ENCODE peak calls at places on chromosomes 2 and 18, in four cellular contexts. S is GM12878, L is HepG2, K is SK-N-SH. C is an unnamed sample.

GRCh38 chr2:239579081-239579480 is 178.3 kb upstream of the HDAC4 start:
- DNase-seq in S (no peak), L (no peak), K (no peak), C (no peak)

GRCh38 chr2:65294701-65295100 is 67.1 kb downstream of the ACTR2 start:
- DNase-seq in K (no peak), S (no peak), L (no peak), C (no peak)

GRCh38 chr2:221844187-221844586 is 272.1 kb upstream of the EPHA4 start:
- DNase-seq in L (no peak), K (no peak), S (peak; percentile 23), C (no peak)

GRCh38 chr2:19835818-19836281 is 65.9 kb downstream of the TTC32 start:
- DNase-seq in K (no peak), S (no peak), L (no peak), C (no peak)

GRCh38 chr2:203909192-203909945 is 27.2 kb upstream of the ICOS start:
- DNase-seq in K (peak; percentile 48), L (peak; percentile 41), S (no peak), C (peak; percentile 30)

GRCh38 chr2:145752091-145752806 is 1232.3 kb upstream of the ZEB2 start:
- DNase-seq in K (peak; percentile 22), L (peak; percentile 93), S (no peak), C (peak; percentile 64)

GRCh38 chr2:127086800-127087737 is 19.9 kb downstream of the BIN1 start:
- DNase-seq in S (peak; percentile 81), L (no peak), K (peak; percentile 89), C (no peak)

GRCh38 chr18:22817844-22818243 is 115.3 kb upstream of the RBBP8 start:
- DNase-seq in L (no peak), K (no peak), S (no peak), C (no peak)

GRCh38 chr2:157784169-157784822 is 91.8 kb downstream of the ACVR1 start:
- DNase-seq in K (no peak), L (no peak), S (no peak), C (peak; percentile 28)

GRCh38 chr2:61177727-61178549 is 15.9 kb downstream of the C2orf74 start:
- DNase-seq in S (no peak), L (peak; percentile 19), K (no peak), C (peak; percentile 27)

GRCh38 chr2:196170681-196171247 is 614 bp downstream of the STK17B start:
- DNase-seq in L (peak; percentile 9), K (no peak), S (no peak), C (peak; percentile 31)

GRCh38 chr2:222912117-222912516 is 51.3 kb downstream of the ACSL3 start:
- DNase-seq in S (peak; percentile 92), K (no peak), L (no peak), C (no peak)

GRCh38 chr2:183614797-183615429 is 490.7 kb downstream of the NUP35 start:
- DNase-seq in S (no peak), K (peak; percentile 9), L (no peak), C (no peak)

GRCh38 chr2:203705184-203705583 is 1.3 kb upstream of the CD28 start:
- DNase-seq in K (no peak), L (no peak), S (no peak), C (no peak)

GRCh38 chr2:130393318-130393910 is 37.6 kb downstream of the PTPN18 start:
- DNase-seq in K (no peak), L (no peak), S (no peak), C (no peak)

GRCh38 chr18:12948055-12948804 is 419 bp downstream of the SEH1L start:
- DNase-seq in K (peak; percentile 93), S (peak; percentile 78), L (peak; percentile 87), C (peak; percentile 53)

GRCh38 chr2:238817382-238817781 is 30.5 kb upstream of the TWIST2 start:
- DNase-seq in K (no peak), L (no peak), S (no peak), C (no peak)

GRCh38 chr18:34322365-34323289 is 97.9 kb upstream of the NOL4 start:
- DNase-seq in S (peak; percentile 59), K (peak; percentile 36), L (peak; percentile 59), C (peak; percentile 51)

GRCh38 chr2:9753665-9754531 is 89.4 kb upstream of the TAF1B start:
- DNase-seq in S (no peak), K (no peak), L (no peak), C (no peak)

GRCh38 chr2:181178823-181179412 is 198.5 kb downstream of the UBE2E3 start:
- DNase-seq in S (no peak), K (peak; percentile 8), L (peak; percentile 43), C (no peak)

GRCh38 chr2:173148520-173148919 is 72.9 kb downstream of the MAP3K20 start:
- DNase-seq in S (no peak), L (no peak), K (no peak), C (no peak)

GRCh38 chr2:201883559-201883958 is 77.2 kb downstream of the CDK15 start:
- DNase-seq in L (no peak), S (no peak), K (no peak), C (no peak)

GRCh38 chr2:3608373-3609278 is 13.7 kb downstream of the COLEC11 start:
- DNase-seq in L (no peak), K (no peak), S (no peak), C (no peak)

GRCh38 chr2:20214566-20215182 is 10.3 kb downstream of the SDC1 start:
- DNase-seq in L (no peak), S (no peak), K (no peak), C (no peak)

GRCh38 chr2:180124273-180124881 is 117.3 kb upstream of the CWC22 start:
- DNase-seq in L (peak; percentile 58), K (peak; percentile 41), S (peak; percentile 4), C (peak; percentile 24)

GRCh38 chr2:37526323-37526722 is 145.1 kb downstream of the CDC42EP3 start:
- DNase-seq in S (no peak), L (no peak), K (no peak), C (peak; percentile 57)

GRCh38 chr2:28496781-28497180 is 921 bp downstream of the PLB1 start:
- DNase-seq in S (no peak), L (no peak), K (no peak), C (no peak)

GRCh38 chr2:142395294-142395693 is 264.5 kb upstream of the LRP1B start:
- DNase-seq in L (no peak), K (no peak), S (no peak), C (no peak)

GRCh38 chr2:179338681-179339080 is 74.0 kb upstream of the SESTD1 start:
- DNase-seq in K (no peak), L (no peak), S (no peak), C (no peak)

GRCh38 chr2:119431976-119432881 is 575 bp downstream of the TMEM37 start:
- DNase-seq in L (no peak), S (no peak), K (no peak), C (no peak)

GRCh38 chr2:37326866-37327634 is 2.4 kb upstream of the PRKD3 start:
- DNase-seq in L (no peak), S (no peak), K (no peak), C (no peak)

GRCh38 chr2:26049641-26050040 is 15.8 kb downstream of the RAB10 start:
- DNase-seq in L (no peak), S (no peak), K (no peak), C (no peak)

GRCh38 chr2:234730066-234730640 is 221.7 kb upstream of the SH3BP4 start:
- DNase-seq in L (no peak), K (no peak), S (no peak), C (no peak)
- TF ChIP-seq PBX3 in L (no peak), K (no peak), S (no peak), C (no peak)

GRCh38 chr2:231545105-231545902 is 15.1 kb upstream of the NMUR1 start:
- DNase-seq in S (peak; percentile 98), L (no peak), K (no peak), C (no peak)
- TF ChIP-seq PBX3 in S (peak; percentile 71), L (no peak), K (no peak), C (no peak)

GRCh38 chr18:44737623-44738022 is 56.9 kb downstream of the SETBP1 start:
- DNase-seq in S (no peak), L (no peak), K (no peak), C (no peak)
- TF ChIP-seq PBX3 in S (no peak), L (no peak), K (no peak), C (no peak)

DNA sequence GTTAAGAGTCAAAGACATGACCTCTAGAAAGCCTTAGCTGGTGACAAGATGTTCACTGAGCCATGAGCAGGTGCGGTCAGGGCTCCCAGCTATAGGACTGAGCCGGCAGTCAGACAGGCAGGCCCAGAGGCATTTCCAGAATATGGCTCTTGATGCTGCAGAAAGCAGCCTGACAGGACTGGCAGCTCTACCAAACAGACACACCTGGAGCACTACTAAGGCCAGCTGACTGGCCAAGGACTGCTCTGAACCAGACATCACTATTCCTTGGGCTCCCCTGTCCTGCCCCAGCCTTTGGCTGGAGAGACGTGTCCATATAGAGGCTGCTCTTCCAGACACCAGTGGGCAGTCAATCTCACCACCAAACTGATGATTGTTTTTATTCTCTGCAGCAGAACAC is 98.8 kb downstream of the RIF1 start:
- DNase-seq in K (no peak), L (no peak), S (no peak), C (no peak)
- TF ChIP-seq PBX3 in K (no peak), L (no peak), S (no peak), C (no peak)

C was measured in A549.